ENCODE peak calls at places on chromosomes 11 and 22, in five cellular contexts. N, S, U, E and T are unnamed samples.

GRCh38 chr11:68003846-68004550 is at the start of gene UNC93B1:
- DNase-seq in U (peak), E (peak), S (no peak), N (peak), T (peak)

GRCh38 chr22:25759825-25760231 is 17.8 kb downstream of the MYO18B start:
- DNase-seq in E (no peak), U (no peak), S (no peak), N (peak), T (no peak)

GRCh38 chr11:16809901-16810668 is 71.6 kb downstream of the C11orf58 start:
- DNase-seq in U (no peak), N (peak), E (no peak), S (no peak), T (no peak)

GRCh38 chr11:28649922-28650321 is 541.7 kb downstream of the METTL15 start:
- DNase-seq in N (no peak), E (no peak), S (no peak), U (no peak), T (no peak)

GRCh38 chr11:115522302-115522701 is 18.1 kb upstream of the CADM1 start:
- DNase-seq in N (no peak), E (no peak), U (no peak), S (no peak), T (peak)

GRCh38 chr11:15654397-15654915 is 539.7 kb downstream of the INSC start:
- DNase-seq in U (no peak), S (no peak), N (no peak), E (no peak), T (no peak)

GRCh38 chr11:72646472-72646871 is 27.8 kb downstream of the PDE2A start:
- DNase-seq in E (no peak), N (no peak), S (no peak), U (no peak), T (no peak)

GRCh38 chr11:75639752-75640151 is 29.1 kb downstream of the MAP6 start:
- DNase-seq in E (peak), U (no peak), N (peak), S (peak), T (no peak)

GRCh38 chr11:101215069-101215468 is 85.5 kb upstream of the PGR start:
- DNase-seq in N (no peak), U (no peak), E (no peak), S (no peak), T (no peak)

GRCh38 chr22:48414662-48415061 is 1413.0 kb downstream of the BRD1 start:
- DNase-seq in S (no peak), E (no peak), U (no peak), N (no peak), T (no peak)

GRCh38 chr22:17199131-17199731 is 20.0 kb downstream of the ADA2 start:
- DNase-seq in U (no peak), S (no peak), N (peak), E (no peak), T (no peak)

GRCh38 chr22:41935015-41935908 is 8.7 kb upstream of the TNFRSF13C start:
- DNase-seq in E (no peak), N (no peak), S (peak), U (no peak), T (no peak)

GRCh38 chr22:49398646-49399045 is 429.0 kb downstream of the BRD1 start:
- DNase-seq in E (no peak), S (no peak), N (no peak), U (no peak), T (no peak)

GRCh38 chr22:19179472-19180048 is 1.0 kb upstream of the SLC25A1 start:
- DNase-seq in S (peak), U (peak), E (peak), N (peak), T (peak)

GRCh38 chr11:62105611-62106245 is 18.1 kb upstream of the INCENP start:
- DNase-seq in E (no peak), S (no peak), N (no peak), U (no peak), T (no peak)

GRCh38 chr11:12251651-12252560 is 125.5 kb upstream of the PARVA start:
- DNase-seq in U (no peak), S (no peak), N (no peak), E (peak), T (no peak)

GRCh38 chr11:11441516-11441915 is 88.5 kb upstream of the CSNK2A3 start:
- DNase-seq in S (no peak), E (no peak), U (no peak), N (no peak), T (no peak)

GRCh38 chr22:50169774-50170341 is 673 bp upstream of the PANX2 start:
- DNase-seq in E (peak), S (no peak), N (no peak), U (peak), T (peak)

GRCh38 chr11:36231300-36231699 is 57.9 kb downstream of the COMMD9 start:
- DNase-seq in U (no peak), E (no peak), S (no peak), N (no peak), T (no peak)

GRCh38 chr11:122398167-122398566 is 257.4 kb upstream of the UBASH3B start:
- DNase-seq in U (peak), E (no peak), N (peak), S (no peak), T (no peak)

GRCh38 chr22:44180706-44181032 is at the start of gene PARVG:
- DNase-seq in S (no peak), N (no peak), E (no peak), U (peak), T (peak)

GRCh38 chr11:117442049-117442868 is 114.6 kb downstream of the CEP164 start:
- DNase-seq in S (no peak), U (no peak), N (no peak), E (no peak), T (no peak)

GRCh38 chr11:3021125-3021524 is 29.0 kb upstream of the NAP1L4 start:
- DNase-seq in U (peak), S (peak), E (peak), N (no peak), T (peak)

GRCh38 chr11:30017467-30017895 is 651 bp upstream of the KCNA4 start:
- DNase-seq in N (no peak), E (no peak), S (no peak), U (no peak), T (no peak)

GRCh38 chr11:26675233-26675928 is 46.5 kb downstream of the SLC5A12 start:
- DNase-seq in S (no peak), N (no peak), E (no peak), U (no peak), T (no peak)

GRCh38 chr11:112977620-112978212 is 16.5 kb downstream of the NCAM1 start:
- DNase-seq in N (peak), E (no peak), S (no peak), U (no peak), T (no peak)

GRCh38 chr11:73542175-73542574 is 55.7 kb downstream of the FAM168A start:
- DNase-seq in N (no peak), E (no peak), S (no peak), U (no peak), T (no peak)

GRCh38 chr11:7706377-7706776 is at the start of gene OVCH2:
- DNase-seq in S (no peak), N (no peak), U (no peak), E (no peak), T (no peak)

GRCh38 chr11:33868646-33869461 is 23.0 kb downstream of the LMO2 start:
- DNase-seq in E (no peak), U (no peak), N (no peak), S (no peak), T (no peak)

GRCh38 chr22:48486163-48486957 is 1341.3 kb downstream of the BRD1 start:
- DNase-seq in S (no peak), N (no peak), U (no peak), E (no peak), T (no peak)